ENCODE peak calls at places on chromosomes 2 and 18, in six cellular contexts. One of them, this sample, is unnamed.

GRCh38 chr2:192194065-192194865 is 468 bp downstream of the TMEFF2 start:
- DNase-seq in lower leg skin: no peak
- DNase-seq in kidney tubule cell: peak
- DNase-seq in NCI-H1105: peak
- DNase-seq in activated CD4-positive, alpha-beta memory T cell treated with anti-CD3 and anti-CD28 coated beads, Interleukin-2, amount 10 ng/mL, durations not matched to agents 7 days and 5 days: peak
- DNase-seq in NCI-H146: peak
- DNase-seq in this sample: peak

GRCh38 chr2:169141713-169142352 is 72.5 kb downstream of the DHRS9 start:
- DNase-seq in lower leg skin: peak
- DNase-seq in kidney tubule cell: peak
- DNase-seq in activated CD4-positive, alpha-beta memory T cell treated with anti-CD3 and anti-CD28 coated beads, Interleukin-2, amount 10 ng/mL, durations not matched to agents 7 days and 5 days: peak
- DNase-seq in NCI-H146: no peak
- DNase-seq in NCI-H1105: peak
- DNase-seq in this sample: peak

GRCh38 chr2:174263989-174264388 is 15.7 kb upstream of the OLA1 start:
- DNase-seq in lower leg skin: no peak
- DNase-seq in NCI-H1105: no peak
- DNase-seq in kidney tubule cell: peak
- DNase-seq in activated CD4-positive, alpha-beta memory T cell treated with anti-CD3 and anti-CD28 coated beads, Interleukin-2, amount 10 ng/mL, durations not matched to agents 7 days and 5 days: no peak
- DNase-seq in NCI-H146: no peak
- DNase-seq in this sample: peak

GRCh38 chr18:67600181-67600631 is 83.7 kb upstream of the DSEL start:
- DNase-seq in lower leg skin: no peak
- DNase-seq in kidney tubule cell: peak
- DNase-seq in NCI-H146: no peak
- DNase-seq in activated CD4-positive, alpha-beta memory T cell treated with anti-CD3 and anti-CD28 coated beads, Interleukin-2, amount 10 ng/mL, durations not matched to agents 7 days and 5 days: no peak
- DNase-seq in NCI-H1105: no peak
- DNase-seq in this sample: peak

GRCh38 chr18:14945286-14945685 is 197.3 kb downstream of the ANKRD30B start:
- DNase-seq in NCI-H146: no peak
- DNase-seq in kidney tubule cell: no peak
- DNase-seq in activated CD4-positive, alpha-beta memory T cell treated with anti-CD3 and anti-CD28 coated beads, Interleukin-2, amount 10 ng/mL, durations not matched to agents 7 days and 5 days: no peak
- DNase-seq in NCI-H1105: no peak
- DNase-seq in lower leg skin: no peak
- DNase-seq in this sample: no peak

GRCh38 chr18:27605107-27605834 is 420.2 kb upstream of the CHST9 start:
- DNase-seq in NCI-H146: peak
- DNase-seq in NCI-H1105: peak
- DNase-seq in kidney tubule cell: peak
- DNase-seq in lower leg skin: peak
- DNase-seq in activated CD4-positive, alpha-beta memory T cell treated with anti-CD3 and anti-CD28 coated beads, Interleukin-2, amount 10 ng/mL, durations not matched to agents 7 days and 5 days: peak
- DNase-seq in this sample: peak

GRCh38 chr2:240111253-240111652 is 24.9 kb downstream of the COPS9 start:
- DNase-seq in lower leg skin: no peak
- DNase-seq in NCI-H1105: no peak
- DNase-seq in NCI-H146: no peak
- DNase-seq in activated CD4-positive, alpha-beta memory T cell treated with anti-CD3 and anti-CD28 coated beads, Interleukin-2, amount 10 ng/mL, durations not matched to agents 7 days and 5 days: no peak
- DNase-seq in kidney tubule cell: no peak
- DNase-seq in this sample: no peak

GRCh38 chr18:46577546-46577945 is 79.5 kb downstream of the LOXHD1 start:
- DNase-seq in kidney tubule cell: no peak
- DNase-seq in NCI-H146: no peak
- DNase-seq in NCI-H1105: no peak
- DNase-seq in lower leg skin: peak
- DNase-seq in activated CD4-positive, alpha-beta memory T cell treated with anti-CD3 and anti-CD28 coated beads, Interleukin-2, amount 10 ng/mL, durations not matched to agents 7 days and 5 days: no peak
- DNase-seq in this sample: no peak

GRCh38 chr2:22798389-22798788 is 586.6 kb upstream of the KLHL29 start:
- DNase-seq in kidney tubule cell: peak
- DNase-seq in activated CD4-positive, alpha-beta memory T cell treated with anti-CD3 and anti-CD28 coated beads, Interleukin-2, amount 10 ng/mL, durations not matched to agents 7 days and 5 days: no peak
- DNase-seq in NCI-H1105: no peak
- DNase-seq in NCI-H146: no peak
- DNase-seq in lower leg skin: no peak
- DNase-seq in this sample: no peak

GRCh38 chr2:45199973-45200372 is 190.7 kb upstream of the SIX2 start:
- DNase-seq in kidney tubule cell: peak
- DNase-seq in NCI-H146: no peak
- DNase-seq in lower leg skin: no peak
- DNase-seq in NCI-H1105: no peak
- DNase-seq in activated CD4-positive, alpha-beta memory T cell treated with anti-CD3 and anti-CD28 coated beads, Interleukin-2, amount 10 ng/mL, durations not matched to agents 7 days and 5 days: no peak
- DNase-seq in this sample: no peak

GRCh38 chr2:68448671-68449394 is 18.3 kb downstream of the FBXO48 start:
- DNase-seq in activated CD4-positive, alpha-beta memory T cell treated with anti-CD3 and anti-CD28 coated beads, Interleukin-2, amount 10 ng/mL, durations not matched to agents 7 days and 5 days: peak
- DNase-seq in kidney tubule cell: no peak
- DNase-seq in NCI-H1105: no peak
- DNase-seq in NCI-H146: no peak
- DNase-seq in lower leg skin: no peak
- DNase-seq in this sample: no peak

GRCh38 chr2:100822587-100823248 is 2.8 kb downstream of the NPAS2 start:
- DNase-seq in NCI-H146: no peak
- DNase-seq in NCI-H1105: no peak
- DNase-seq in lower leg skin: no peak
- DNase-seq in kidney tubule cell: peak
- DNase-seq in activated CD4-positive, alpha-beta memory T cell treated with anti-CD3 and anti-CD28 coated beads, Interleukin-2, amount 10 ng/mL, durations not matched to agents 7 days and 5 days: no peak
- DNase-seq in this sample: no peak